ENCODE peak calls at places on chromosome 1, in ten cellular contexts. J is ovary; Y is left lung; N is CD8-positive, alpha-beta memory T cell; U is PC-3; O is SJSA1; T is GM23338; L is mesenchymal stem cell; V is aorta; Z is body of pancreas. X is an unnamed sample. For H3K36me3, the result is how much of the 10 kb centered on the place peaks cover.

GRCh38 chr1:209029737-209030136 is 553.8 kb upstream of the CAMK1G start:
- DNase-seq in J (no peak), Y (no peak), N (no peak), U (peak), O (no peak), T (peak), L (no peak), V (no peak), Z (no peak), X (no peak)

GRCh38 chr1:54070549-54070915 is 17.1 kb downstream of the TCEANC2 start:
- DNase-seq in J (no peak), Y (no peak), N (no peak), U (no peak), O (no peak), T (no peak), L (peak), V (no peak), Z (no peak), X (no peak)

GRCh38 chr1:111032295-111032897 is 68.7 kb upstream of the LRIF1 start:
- DNase-seq in J (no peak), Y (no peak), N (peak), U (peak), O (no peak), T (peak), L (peak), V (no peak), Z (peak), X (peak)

GRCh38 chr1:17957588-17958267 is 149.9 kb upstream of the IGSF21 start:
- DNase-seq in J (no peak), Y (no peak), N (no peak), U (no peak), O (no peak), T (peak), L (no peak), V (no peak), Z (no peak), X (no peak)

GRCh38 chr1:38029725-38030511 is 16.7 kb downstream of the POU3F1 start:
- DNase-seq in J (no peak), Y (peak), N (peak), U (peak), O (no peak), T (peak), L (peak), V (no peak), Z (peak), X (no peak)

GRCh38 chr1:109927908-109928307 is 17.3 kb downstream of the CSF1 start:
- DNase-seq in J (peak), Y (peak), N (no peak), U (no peak), O (no peak), T (no peak), L (peak), V (peak), Z (peak), X (peak)

GRCh38 chr1:232627645-232628334 is 2.1 kb downstream of the SIPA1L2 start:
- DNase-seq in J (no peak), Y (no peak), N (no peak), U (peak), O (no peak), T (peak), L (peak), V (no peak), Z (no peak), X (peak)

GRCh38 chr1:40056519-40057309 is 16.2 kb downstream of the CAP1 start:
- DNase-seq in J (no peak), Y (no peak), N (no peak), U (no peak), O (no peak), T (no peak), L (no peak), V (no peak), Z (no peak), X (no peak)

GRCh38 chr1:246613131-246613758 is 47.0 kb downstream of the CNST start:
- DNase-seq in J (no peak), Y (no peak), N (no peak), U (no peak), O (no peak), T (no peak), L (no peak), V (no peak), Z (no peak), X (no peak)

GRCh38 chr1:109898842-109899241 is 11.8 kb upstream of the CSF1 start:
- DNase-seq in J (no peak), Y (no peak), N (no peak), U (no peak), O (no peak), T (no peak), L (no peak), V (no peak), Z (no peak), X (no peak)

GRCh38 chr1:204447736-204448135 is 36.1 kb upstream of the PPP1R15B start:
- DNase-seq in J (no peak), Y (no peak), N (no peak), U (no peak), O (no peak), T (no peak), L (no peak), V (no peak), Z (no peak), X (no peak)

GRCh38 chr1:204443871-204444581 is 32.4 kb upstream of the PPP1R15B start:
- DNase-seq in J (no peak), Y (no peak), N (no peak), U (peak), O (no peak), T (no peak), L (no peak), V (no peak), Z (no peak), X (no peak)

GRCh38 chr1:204447220-204447619 is 35.6 kb upstream of the PPP1R15B start:
- DNase-seq in J (no peak), Y (no peak), N (no peak), U (no peak), O (no peak), T (no peak), L (no peak), V (no peak), Z (no peak), X (no peak)

GRCh38 chr1:204446413-204447111 is 34.9 kb upstream of the PPP1R15B start:
- DNase-seq in J (peak), Y (peak), N (peak), U (peak), O (peak), T (peak), L (peak), V (peak), Z (peak), X (peak)

GRCh38 chr1:204445860-204446412 is 34.3 kb upstream of the PPP1R15B start:
- DNase-seq in J (no peak), Y (no peak), N (peak), U (peak), O (no peak), T (peak), L (peak), V (no peak), Z (peak), X (no peak)
- H3K36me3 ChIP-seq in J (under half), Y (under half), N (under half), U (half or more), O (under half), T (under half), L (under half), V (under half), Z (under half), X (under half)

GRCh38 chr1:230421485-230421884 is 4.6 kb downstream of the PGBD5 start:
- DNase-seq in J (no peak), Y (no peak), N (no peak), U (no peak), O (no peak), T (no peak), L (no peak), V (no peak), Z (no peak), X (no peak)
- H3K4me3 ChIP-seq in J (no peak), Y (no peak), N (no peak), U (no peak), O (no peak), T (no peak), L (no peak), V (no peak), Z (no peak), X (no peak)

GRCh38 chr1:59317343-59317742 is 20.4 kb downstream of the FGGY start:
- DNase-seq in J (no peak), Y (no peak), N (no peak), U (no peak), O (no peak), T (no peak), L (no peak), V (no peak), Z (no peak), X (no peak)

GRCh38 chr1:59315529-59316433 is 18.9 kb downstream of the FGGY start:
- DNase-seq in J (no peak), Y (no peak), N (no peak), U (no peak), O (no peak), T (no peak), L (peak), V (no peak), Z (no peak), X (no peak)

GRCh38 chr1:59317780-59318179 is 20.9 kb downstream of the FGGY start:
- DNase-seq in J (no peak), Y (no peak), N (no peak), U (no peak), O (no peak), T (no peak), L (no peak), V (no peak), Z (no peak), X (no peak)

GRCh38 chr1:59316497-59317128 is 19.7 kb downstream of the FGGY start:
- DNase-seq in J (no peak), Y (no peak), N (no peak), U (no peak), O (no peak), T (no peak), L (peak), V (no peak), Z (no peak), X (no peak)

DNA sequence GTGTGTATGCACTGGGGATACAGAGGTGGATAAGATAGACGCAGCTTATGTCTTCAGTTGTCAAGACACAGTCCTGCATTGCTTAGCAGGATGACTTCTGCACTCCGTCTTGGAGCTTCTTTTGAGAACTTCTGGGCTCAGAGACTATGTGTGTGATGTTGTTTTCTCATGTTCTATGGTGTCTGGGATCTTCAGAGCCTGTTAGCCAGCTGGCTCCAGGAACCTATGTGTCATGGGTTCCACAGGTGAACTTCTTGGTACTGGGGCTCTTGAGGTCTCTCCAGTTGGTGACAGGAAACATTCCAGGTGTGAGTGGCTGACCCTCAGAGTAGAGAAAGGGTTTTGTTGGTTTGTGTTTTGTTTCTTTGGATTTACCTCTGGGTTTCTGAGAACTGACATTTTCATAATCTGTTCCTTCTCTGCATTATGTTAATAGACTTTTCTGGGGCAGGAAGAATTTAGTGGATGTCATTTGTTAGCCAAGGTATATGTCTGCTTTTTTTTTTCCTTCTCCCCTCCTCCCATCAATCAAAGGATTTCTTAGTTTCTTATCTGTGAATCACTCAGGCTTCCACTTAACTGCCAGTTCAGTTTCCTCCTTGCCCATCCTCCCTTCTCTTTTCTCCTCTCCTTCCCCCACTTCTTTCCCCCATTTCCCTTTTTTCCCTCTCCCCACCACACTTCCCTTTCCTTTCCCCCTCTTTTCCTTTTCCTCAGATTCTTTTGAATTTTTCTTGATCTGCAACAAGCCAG is 18.1 kb downstream of the FGGY start:
- DNase-seq in J (no peak), Y (no peak), N (no peak), U (no peak), O (no peak), T (no peak), L (no peak), V (no peak), Z (no peak), X (no peak)
- H3K36me3 ChIP-seq in J (under half), Y (under half), N (under half), U (under half), O (under half), T (under half), L (under half), V (under half), Z (under half), X (under half)

GRCh38 chr1:11703357-11704225 is 12.1 kb downstream of the DRAXIN start:
- DNase-seq in J (no peak), Y (no peak), N (no peak), U (no peak), O (no peak), T (no peak), L (no peak), V (no peak), Z (no peak), X (no peak)
- H3K4me3 ChIP-seq in J (no peak), Y (no peak), N (no peak), U (no peak), O (no peak), T (no peak), L (no peak), V (no peak), Z (no peak), X (no peak)